ENCODE peak calls at places on chromosome 12, in ten cellular contexts. N is thoracic aorta, P is cardiac fibroblast, J is GM10248, A is transverse colon, H is astrocyte of the cerebellum, Y is PC-9, V is fibroblast of pulmonary artery, B is lung, K is dorsolateral prefrontal cortex. M is an unnamed sample.

GRCh38 chr12:42332301-42332894 is 6.4 kb downstream of the PPHLN1 start:
- DNase-seq in H (peak; percentile 27), K (no peak), N (no peak), J (peak; percentile 61), Y (no peak), P (peak; percentile 67), V (peak; percentile 68), B (no peak), A (no peak), M (peak; percentile 53)

GRCh38 chr12:103354403-103354802 is 141.4 kb downstream of the C12orf42 start:
- DNase-seq in V (no peak), H (no peak), J (no peak), N (no peak), B (no peak), P (no peak), A (no peak), Y (no peak), K (no peak), M (no peak)

GRCh38 chr12:52213541-52214420 is 19.3 kb upstream of the KRT7 start:
- DNase-seq in H (peak; percentile 42), J (peak; percentile 76), B (peak; percentile 85), N (no peak), Y (peak; percentile 79), K (peak; percentile 60), P (peak; percentile 87), V (peak; percentile 85), A (peak; percentile 80), M (peak; percentile 85)

GRCh38 chr12:3205742-3206519 is 128.8 kb downstream of the TSPAN9 start:
- DNase-seq in V (no peak), H (no peak), B (no peak), N (no peak), K (no peak), J (no peak), A (no peak), Y (no peak), P (no peak), M (no peak)

GRCh38 chr12:100741084-100741711 is 53.4 kb upstream of the ANO4 start:
- DNase-seq in P (peak; percentile 43), Y (no peak), B (no peak), N (no peak), V (peak; percentile 58), K (no peak), H (peak; percentile 8), A (no peak), J (peak; percentile 34), M (peak; percentile 37)

GRCh38 chr12:112116232-112117060 is 7.9 kb upstream of the NAA25 start:
- DNase-seq in V (peak; percentile 88), B (peak; percentile 61), K (peak; percentile 86), P (peak; percentile 90), J (peak; percentile 46), A (peak; percentile 41), Y (peak; percentile 81), H (peak; percentile 53), N (no peak), M (peak; percentile 35)

GRCh38 chr12:5244513-5244972 is 187.4 kb upstream of the NTF3 start:
- DNase-seq in H (no peak), J (no peak), N (no peak), V (no peak), B (no peak), A (peak; percentile 50), Y (no peak), P (no peak), K (no peak), M (no peak)

GRCh38 chr12:80810874-80811273 is 94.2 kb downstream of the MYF5 start:
- DNase-seq in B (no peak), N (no peak), P (peak; percentile 10), K (no peak), Y (no peak), V (no peak), H (peak; percentile 4), A (no peak), J (no peak), M (no peak)

GRCh38 chr12:57866308-57867019 is 19.9 kb upstream of the CTDSP2 start:
- DNase-seq in Y (no peak), J (no peak), N (no peak), B (no peak), A (no peak), P (no peak), K (no peak), V (no peak), H (no peak), M (no peak)

GRCh38 chr12:132761032-132761910 is at the start of gene ANKLE2:
- DNase-seq in K (no peak), B (peak; percentile 54), H (no peak), V (peak; percentile 61), N (no peak), P (peak; percentile 59), Y (no peak), A (peak; percentile 50), J (peak; percentile 81), M (peak; percentile 58)

GRCh38 chr12:115569694-115570093 is 707.8 kb downstream of the MED13L start:
- DNase-seq in P (no peak), J (no peak), K (no peak), H (no peak), A (no peak), N (no peak), B (no peak), V (no peak), Y (no peak), M (no peak)

GRCh38 chr12:132806857-132807256 is 21.8 kb downstream of the GOLGA3 start:
- DNase-seq in A (no peak), H (no peak), P (no peak), V (no peak), N (no peak), J (no peak), K (peak; percentile 65), Y (no peak), B (no peak), M (no peak)

GRCh38 chr12:28500373-28501024 is 310.2 kb downstream of the CCDC91 start:
- DNase-seq in J (no peak), N (no peak), P (peak; percentile 47), H (no peak), K (no peak), Y (no peak), V (peak; percentile 47), A (no peak), B (no peak), M (no peak)

GRCh38 chr12:52251367-52252055 is 18.5 kb downstream of the KRT7 start:
- DNase-seq in Y (no peak), V (no peak), K (no peak), B (no peak), H (no peak), P (no peak), N (no peak), A (no peak), J (no peak), M (peak; percentile 56)

GRCh38 chr12:19130224-19131019 is 889 bp downstream of the PLEKHA5 start:
- DNase-seq in P (peak; percentile 19), K (no peak), J (peak; percentile 22), B (no peak), A (peak; percentile 37), N (no peak), V (no peak), Y (peak; percentile 46), H (no peak), M (peak; percentile 39)

DNA sequence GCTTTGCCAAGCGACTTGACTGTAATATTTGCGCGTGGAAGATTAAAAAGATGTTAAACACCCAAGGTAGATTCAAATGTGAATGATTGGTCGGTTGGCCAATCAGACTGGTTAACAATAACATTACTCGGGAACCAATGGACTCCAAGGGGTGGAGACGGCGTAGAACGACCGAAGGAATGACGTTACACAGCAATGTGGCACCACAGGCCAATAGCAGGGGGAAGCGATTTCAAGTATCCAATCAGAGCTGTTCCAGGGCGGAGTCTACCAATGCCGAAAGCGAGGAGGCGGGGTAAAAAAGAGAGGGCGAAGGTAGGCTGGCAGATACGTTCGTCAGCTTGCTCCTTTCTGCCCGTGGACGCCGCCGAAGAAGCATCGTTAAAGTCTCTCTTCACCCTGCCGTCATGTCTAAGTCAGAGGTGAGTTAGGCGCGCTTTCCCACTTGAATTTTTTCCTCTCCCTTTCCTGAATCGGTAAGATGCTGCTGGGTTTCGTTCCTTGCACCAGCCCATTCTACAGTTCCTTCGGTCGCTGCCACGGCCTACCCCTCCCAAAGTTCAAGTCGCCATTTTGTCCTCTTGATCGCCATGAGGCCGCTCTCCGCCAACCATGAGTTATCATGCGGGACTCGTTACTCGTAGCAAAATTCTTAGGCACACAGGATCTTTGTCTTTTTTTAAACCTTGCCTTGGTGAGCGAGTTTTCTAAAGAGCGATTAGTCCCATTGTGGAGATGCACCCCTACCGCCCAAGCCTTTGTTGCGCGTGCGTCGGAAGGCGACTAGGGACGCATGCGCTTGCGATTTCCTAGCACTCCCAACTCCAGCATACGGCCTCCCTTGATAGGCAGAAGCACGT is at the start of gene HNRNPA1:
- DNase-seq in V (peak; percentile 100), J (peak; percentile 92), B (peak; percentile 97), N (peak; percentile 94), P (peak; percentile 100), H (peak; percentile 100), K (peak; percentile 98), Y (peak; percentile 99), A (peak; percentile 97), M (peak; percentile 100)
- TF ChIP-seq CTCF in V (no peak), J (no peak), B (no peak), N (no peak), P (no peak), H (no peak), K (no peak), Y (peak; percentile 3), A (no peak), M (no peak)

GRCh38 chr12:85057370-85057963 is 21.3 kb downstream of the LRRIQ1 start:
- DNase-seq in A (peak; percentile 15), J (peak; percentile 13), K (no peak), N (no peak), V (peak; percentile 67), Y (no peak), P (peak; percentile 65), B (no peak), H (peak; percentile 38), M (peak; percentile 70)
- TF ChIP-seq CTCF in A (peak; percentile 56), J (peak; percentile 74), K (peak; percentile 79), N (peak; percentile 39), V (peak; percentile 88), Y (peak; percentile 92), P (peak; percentile 74), B (peak; percentile 23), H (peak; percentile 77), M (peak; percentile 71)

DNA sequence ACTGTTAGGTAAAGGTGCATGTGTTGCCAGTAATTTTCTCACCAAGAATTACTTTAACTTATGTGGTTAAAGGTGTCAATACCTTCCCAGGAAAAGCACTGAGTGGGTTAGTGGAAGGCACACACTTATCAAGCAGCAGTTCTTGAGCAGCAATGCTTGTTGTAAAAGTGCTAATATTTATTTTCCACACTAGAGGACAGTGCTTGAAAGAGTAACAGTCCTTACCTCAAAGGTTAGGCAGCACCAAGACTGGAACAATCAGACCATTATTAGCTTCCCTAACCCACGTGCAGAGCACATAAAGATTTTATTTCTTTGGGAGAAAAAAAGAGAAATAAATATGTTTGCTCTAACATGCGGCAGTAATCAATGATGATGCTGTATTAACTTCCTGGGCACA is 48.8 kb upstream of the KRR1 start:
- DNase-seq in V (peak; percentile 82), J (peak; percentile 21), K (no peak), A (no peak), P (peak; percentile 84), B (no peak), N (no peak), Y (no peak), H (peak; percentile 53), M (peak; percentile 25)
- TF ChIP-seq CTCF in V (peak; percentile 64), J (peak; percentile 39), K (peak; percentile 46), A (no peak), P (peak; percentile 55), B (peak; percentile 26), N (peak; percentile 22), Y (no peak), H (peak; percentile 64), M (peak; percentile 18)

DNA sequence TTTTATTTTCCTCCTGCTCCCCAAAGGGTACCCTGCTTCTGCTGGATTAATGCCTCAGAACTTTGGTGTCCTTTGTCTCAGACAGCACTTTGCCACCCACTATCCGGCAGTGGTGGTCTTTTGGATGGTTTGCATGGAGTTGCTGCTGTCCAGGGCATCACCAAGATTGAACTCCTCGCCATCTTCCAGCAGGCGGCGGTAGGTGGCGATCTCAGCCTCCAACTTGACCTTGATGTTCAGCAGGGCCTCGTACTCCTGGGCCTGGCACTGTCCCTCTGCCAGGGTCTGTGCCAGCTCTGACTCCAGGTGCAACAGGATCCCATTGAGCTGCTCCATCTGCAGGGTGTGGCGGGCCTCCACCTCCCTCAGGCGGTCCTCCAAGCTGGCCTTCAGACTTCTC is 9.4 kb upstream of the NOPCHAP1 start:
- DNase-seq in N (no peak), J (no peak), B (no peak), A (no peak), V (no peak), P (no peak), K (no peak), H (no peak), Y (no peak), M (no peak)
- TF ChIP-seq CTCF in N (no peak), J (no peak), B (no peak), A (no peak), V (no peak), P (no peak), K (no peak), H (no peak), Y (no peak), M (no peak)